ENCODE peak calls at places on chromosomes 4 and X, in seven cellular contexts. H is MM.1S; C is naive thymus-derived CD4-positive, alpha-beta T cell; A is NCI-H1436; V is occipital lobe; E is HEK293T; G is CD8-positive, alpha-beta T cell. R is an unnamed sample.
A peak's percentile ranks its signal among the peaks of the same experiment; 100 is the strongest.

GRCh38 chr4:23333946-23334878 is 555.6 kb downstream of the PPARGC1A start:
- DNase-seq in H (peak; percentile 97), C (peak; percentile 89), A (peak; percentile 68), V (no peak), E (peak; percentile 3), G (no peak), R (no peak)

GRCh38 chr4:70739496-70740337 is 18.0 kb downstream of the RUFY3 start:
- DNase-seq in H (no peak), C (no peak), A (no peak), V (no peak), E (no peak), G (no peak), R (no peak)

GRCh38 chrX:97211070-97211469 is 327.4 kb downstream of the RPA4 start:
- DNase-seq in H (no peak), C (no peak), A (no peak), V (no peak), E (no peak), G (no peak), R (no peak)

GRCh38 chrX:101219840-101220191 is 230 bp downstream of the DRP2 start:
- DNase-seq in H (no peak), C (no peak), A (no peak), V (peak; percentile 20), E (no peak), G (peak; percentile 11), R (no peak)

GRCh38 chr4:88610771-88611170 is 18.5 kb downstream of the HERC3 start:
- DNase-seq in H (no peak), C (no peak), A (no peak), V (peak; percentile 39), E (no peak), G (no peak), R (no peak)

GRCh38 chr4:126106658-126107057 is 791.9 kb downstream of the FAT4 start:
- DNase-seq in H (no peak), C (no peak), A (no peak), V (no peak), E (peak; percentile 7), G (no peak), R (no peak)

GRCh38 chr4:89021062-89021461 is 35.9 kb downstream of the FAM13A start:
- DNase-seq in H (no peak), C (no peak), A (no peak), V (no peak), E (no peak), G (no peak), R (no peak)

GRCh38 chrX:45515262-45516215 is 314.9 kb upstream of the DIPK2B start:
- DNase-seq in H (peak; percentile 24), C (peak; percentile 35), A (no peak), V (peak; percentile 58), E (peak; percentile 42), G (peak; percentile 10), R (peak; percentile 90)

GRCh38 chr4:88159137-88159725 is 792 bp upstream of the ABCG2 start:
- DNase-seq in H (no peak), C (no peak), A (no peak), V (peak; percentile 10), E (peak; percentile 49), G (no peak), R (peak; percentile 46)

R was measured in lung microvascular endothelial cell.